ENCODE peak calls at places on chromosomes 3 and 15, in five cellular contexts. G is heart right ventricle, V is Panc1, H is A549, T is fibroblast of lung. R is an unnamed sample.

GRCh38 chr3:47542614-47543173 is 29.2 kb upstream of the ELP6 start:
- DNase-seq in G (no peak), V (no peak), H (no peak), T (peak; percentile 13), R (peak; percentile 41)

GRCh38 chr3:157089455-157090221 is 70.3 kb downstream of the CCNL1 start:
- DNase-seq in G (peak; percentile 68), V (peak; percentile 18), H (no peak), T (no peak), R (no peak)

GRCh38 chr3:152564454-152564853 is 270.5 kb upstream of the P2RY1 start:
- DNase-seq in G (no peak), V (no peak), H (no peak), T (no peak), R (no peak)

GRCh38 chr15:52440414-52440813 is 88.3 kb downstream of the MYO5A start:
- DNase-seq in G (no peak), V (no peak), H (peak; percentile 33), T (no peak), R (no peak)

GRCh38 chr3:4656059-4656458 is 162.9 kb downstream of the ITPR1 start:
- DNase-seq in G (peak; percentile 67), V (no peak), H (peak; percentile 62), T (peak; percentile 70), R (peak; percentile 30)

GRCh38 chr3:15081960-15082664 is 16.8 kb downstream of the RBSN start:
- DNase-seq in G (no peak), V (no peak), H (no peak), T (no peak), R (no peak)

GRCh38 chr3:43043071-43043766 is 62.7 kb downstream of the POMGNT2 start:
- DNase-seq in G (no peak), V (no peak), H (no peak), T (no peak), R (no peak)

GRCh38 chr3:158788446-158788845 is 13.4 kb upstream of the MFSD1 start:
- DNase-seq in G (no peak), V (no peak), H (no peak), T (peak; percentile 88), R (no peak)

GRCh38 chr15:33729648-33730047 is 238.6 kb upstream of the CHRM5 start:
- DNase-seq in G (no peak), V (no peak), H (peak; percentile 25), T (peak; percentile 22), R (no peak)

GRCh38 chr3:46995901-46996562 is 16.6 kb downstream of the NBEAL2 start:
- DNase-seq in G (no peak), V (no peak), H (no peak), T (no peak), R (no peak)

GRCh38 chr15:83064859-83065258 is 2.2 kb downstream of the BTBD1 start:
- DNase-seq in G (no peak), V (no peak), H (no peak), T (no peak), R (no peak)

GRCh38 chr3:171099911-171100310 is 73.4 kb upstream of the SLC2A2 start:
- DNase-seq in G (no peak), V (no peak), H (no peak), T (peak; percentile 37), R (no peak)

DNA sequence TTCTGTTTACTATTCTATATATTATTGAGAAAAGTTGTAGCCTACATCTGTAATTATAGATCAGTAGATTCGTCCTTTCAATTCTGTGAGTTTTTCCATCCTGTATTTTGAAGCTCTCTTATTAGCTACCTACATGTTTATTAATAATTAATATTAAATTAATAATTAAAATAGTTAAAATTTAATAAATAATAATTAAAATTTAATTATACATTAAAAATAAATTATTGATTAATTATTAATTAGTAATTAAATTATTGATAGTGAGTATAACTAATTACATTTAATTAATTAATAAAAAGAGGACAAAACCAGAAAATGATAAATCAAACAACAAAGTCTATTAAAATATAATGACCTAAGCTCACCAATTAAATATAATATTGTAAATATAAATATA is 606.6 kb upstream of the ROBO1 start:
- DNase-seq in G (no peak), V (no peak), H (no peak), T (no peak), R (no peak)
- H3K4me1 ChIP-seq in G (no peaks in the 10 kb centered on the region), V (no peaks in the 10 kb centered on the region), H (no peaks in the 10 kb centered on the region), T (no peaks in the 10 kb centered on the region), R (no peaks in the 10 kb centered on the region)

GRCh38 chr15:43550527-43551363 is 33.3 kb downstream of the MAP1A start:
- DNase-seq in G (no peak), V (no peak), H (no peak), T (no peak), R (no peak)
- H3K27ac ChIP-seq in G (no peak overlapping the region), V (no peak overlapping the region), H (no peak overlapping the region), T (no peak overlapping the region), R (peak overlapping the region; percentile 2)

GRCh38 chr3:127691974-127692373 is 19.2 kb downstream of the ABTB1 start:
- DNase-seq in G (no peak), V (no peak), H (no peak), T (no peak), R (no peak)
- H3K4me1 ChIP-seq in G (peaks cover 60% of the 10 kb centered on the region), V (no peaks in the 10 kb centered on the region), H (peaks cover 61% of the 10 kb centered on the region), T (peaks cover 32% of the 10 kb centered on the region), R (peaks cover 51% of the 10 kb centered on the region)

GRCh38 chr3:50624634-50625033 is 7.7 kb downstream of the MAPKAPK3 start:
- DNase-seq in G (no peak), V (no peak), H (no peak), T (no peak), R (no peak)

GRCh38 chr3:50625131-50625878 is 8.4 kb downstream of the MAPKAPK3 start:
- DNase-seq in G (no peak), V (no peak), H (no peak), T (no peak), R (no peak)

GRCh38 chr3:50622881-50623280 is 5.9 kb downstream of the MAPKAPK3 start:
- DNase-seq in G (no peak), V (no peak), H (no peak), T (no peak), R (no peak)

GRCh38 chr3:50625879-50626182 is 8.9 kb downstream of the MAPKAPK3 start:
- DNase-seq in G (no peak), V (no peak), H (no peak), T (no peak), R (no peak)

DNA sequence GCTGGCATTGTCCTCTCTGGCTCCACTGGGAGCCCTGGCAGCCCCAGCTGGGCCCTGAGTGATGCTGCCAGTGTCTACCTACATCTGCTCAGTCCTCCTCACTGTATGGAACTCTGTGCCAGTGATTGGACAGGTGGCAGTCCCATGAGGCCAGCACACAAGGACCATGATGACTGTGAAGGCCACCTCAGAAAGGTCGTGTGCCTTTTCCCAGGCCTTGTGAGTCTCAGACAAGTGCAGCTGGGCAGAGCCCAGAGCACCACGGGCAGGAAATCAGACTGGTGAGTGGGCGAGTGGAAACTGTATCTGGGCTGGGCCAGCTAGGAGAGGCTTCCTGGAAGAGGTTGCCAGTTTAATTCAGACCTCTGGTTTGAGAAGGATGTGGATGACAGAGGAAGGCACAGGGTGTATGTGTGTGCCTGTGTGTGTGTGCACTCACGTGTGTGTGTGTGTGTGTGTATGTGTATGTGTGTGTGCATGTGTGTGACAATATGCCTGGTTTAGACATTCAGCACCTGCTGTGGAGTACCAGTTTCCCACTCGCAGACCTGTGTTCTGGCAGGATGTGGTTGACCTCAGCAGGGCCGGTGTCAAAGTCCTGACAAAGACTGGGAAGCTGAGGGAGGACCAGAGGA is 7.0 kb downstream of the MAPKAPK3 start:
- DNase-seq in G (no peak), V (no peak), H (no peak), T (no peak), R (no peak)
- H3K27ac ChIP-seq in G (peak overlapping the region; percentile 82), V (no peak overlapping the region), H (no peak overlapping the region), T (no peak overlapping the region), R (no peak overlapping the region)

DNA sequence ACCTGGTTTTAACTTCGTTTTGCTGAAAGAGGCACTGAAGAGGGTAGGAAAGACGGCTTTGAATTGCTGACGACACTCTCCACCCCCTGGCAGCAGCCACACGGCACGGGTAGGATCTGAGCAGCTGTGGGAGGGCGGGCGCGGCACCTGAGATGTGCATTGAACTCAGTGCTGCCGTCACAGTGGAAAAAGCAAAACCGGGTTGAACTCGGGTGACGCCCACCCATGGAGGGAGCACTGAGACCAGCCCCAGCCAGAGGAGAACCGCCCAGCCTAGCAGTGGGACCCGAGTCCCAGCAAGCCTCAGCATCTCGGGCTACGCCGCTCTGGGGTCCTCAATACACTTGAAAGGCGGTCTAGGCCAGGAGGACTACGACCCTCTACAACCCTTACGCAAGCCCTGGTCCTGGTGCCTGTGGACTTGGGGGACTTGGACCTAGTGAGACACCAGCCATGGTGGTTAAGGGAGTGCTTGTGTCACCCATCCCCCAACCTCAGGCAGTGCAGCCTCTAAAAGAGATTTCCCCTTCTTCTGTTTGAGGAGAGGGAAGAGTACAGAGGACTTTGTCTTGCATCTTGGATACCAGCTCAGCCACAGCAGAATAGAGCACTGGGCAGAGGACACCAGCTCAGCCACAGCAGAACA is 50.0 kb upstream of the RPL35A start:
- DNase-seq in G (no peak), V (no peak), H (no peak), T (no peak), R (no peak)
- H3K4me1 ChIP-seq in G (no peaks in the 10 kb centered on the region), V (no peaks in the 10 kb centered on the region), H (no peaks in the 10 kb centered on the region), T (no peaks in the 10 kb centered on the region), R (no peaks in the 10 kb centered on the region)

GRCh38 chr15:88987590-88987950 is 74.4 kb upstream of the MFGE8 start:
- DNase-seq in G (no peak), V (no peak), H (no peak), T (no peak), R (no peak)

GRCh38 chr15:88989578-88989977 is 76.4 kb upstream of the MFGE8 start:
- DNase-seq in G (no peak), V (no peak), H (no peak), T (peak; percentile 62), R (no peak)

GRCh38 chr15:88987951-88988671 is 74.9 kb upstream of the MFGE8 start:
- DNase-seq in G (no peak), V (no peak), H (no peak), T (no peak), R (no peak)

GRCh38 chr15:88985547-88986393 is 72.6 kb upstream of the MFGE8 start:
- DNase-seq in G (no peak), V (no peak), H (no peak), T (no peak), R (no peak)

DNA sequence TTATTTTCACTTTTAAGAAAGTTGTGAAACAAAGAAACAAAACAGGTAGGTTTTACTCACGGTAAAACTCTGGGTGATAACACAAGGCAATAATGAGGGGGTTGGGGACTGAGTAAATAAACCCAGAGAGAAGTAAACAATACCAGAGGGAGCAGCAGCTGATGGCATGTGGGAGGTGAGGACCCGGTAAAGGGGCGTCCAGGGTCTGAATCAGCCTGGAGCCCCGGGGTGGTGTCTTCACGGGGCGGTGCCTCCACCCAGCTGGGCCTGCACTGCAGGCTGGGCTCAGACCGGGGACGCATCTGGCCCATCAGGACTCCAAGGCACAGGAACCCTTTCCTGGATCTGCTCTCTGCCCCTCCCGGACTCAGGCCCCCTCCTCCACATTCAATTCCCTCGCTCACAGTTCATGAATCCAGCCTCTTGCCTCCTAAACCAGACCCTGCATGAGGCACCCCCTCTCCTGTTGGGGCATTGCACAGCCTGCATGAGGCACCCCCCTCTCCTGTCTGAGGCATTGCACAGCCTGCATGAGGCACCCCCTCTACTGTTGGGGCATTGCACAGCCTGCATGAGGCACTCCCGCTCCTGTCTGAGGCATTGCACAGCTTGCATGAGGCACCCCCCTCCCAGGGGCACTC is 73.9 kb upstream of the MFGE8 start:
- DNase-seq in G (no peak), V (no peak), H (no peak), T (no peak), R (no peak)
- H3K27ac ChIP-seq in G (no peak overlapping the region), V (peak overlapping the region; percentile 98), H (peak overlapping the region; percentile 91), T (no peak overlapping the region), R (no peak overlapping the region)

R was measured in thoracic aorta.